ENCODE peak calls at places on chromosome 17, in five cellular contexts. B is tibial nerve, R is AG04450, H is A549, I is PC-3. S is an unnamed sample.
A peak's percentile ranks its signal among the peaks of the same experiment; 100 is the strongest.

GRCh38 chr17:82048571-82048971 is 3.0 kb downstream of the RFNG start:
- DNase-seq in B (no peak), R (no peak), H (no peak), I (no peak), S (no peak)

GRCh38 chr17:49775546-49776260 is 11.8 kb upstream of the FAM117A start:
- DNase-seq in B (no peak), R (no peak), H (no peak), I (no peak), S (no peak)

GRCh38 chr17:79625706-79626105 is 14.9 kb upstream of the RBFOX3 start:
- DNase-seq in B (no peak), R (no peak), H (no peak), I (no peak), S (no peak)

GRCh38 chr17:1143573-1143972 is 36.2 kb downstream of the ABR start:
- DNase-seq in B (no peak), R (no peak), H (no peak), I (no peak), S (no peak)

GRCh38 chr17:50422738-50423137 is 3.3 kb upstream of the ACSF2 start:
- DNase-seq in B (no peak), R (no peak), H (no peak), I (no peak), S (no peak)

GRCh38 chr17:17191961-17192381 is 14.2 kb downstream of the PLD6 start:
- DNase-seq in B (no peak), R (no peak), H (no peak), I (no peak), S (no peak)

GRCh38 chr17:62629556-62630364 is 2.3 kb downstream of the MRC2 start:
- DNase-seq in B (no peak), R (no peak), H (no peak), I (no peak), S (no peak)

GRCh38 chr17:75454193-75454592 is 2.2 kb upstream of the TMEM94 start:
- DNase-seq in B (no peak), R (no peak), H (no peak), I (peak; percentile 28), S (no peak)

GRCh38 chr17:39178516-39178915 is 12.6 kb upstream of the ARL5C start:
- DNase-seq in B (no peak), R (no peak), H (no peak), I (peak; percentile 54), S (no peak)

GRCh38 chr17:49224198-49224996 is 6.2 kb downstream of the PHOSPHO1 start:
- DNase-seq in B (no peak), R (no peak), H (no peak), I (no peak), S (peak; percentile 29)

GRCh38 chr17:50618941-50619340 is 15.7 kb upstream of the ABCC3 start:
- DNase-seq in B (no peak), R (no peak), H (no peak), I (no peak), S (no peak)

GRCh38 chr17:73986641-73987177 is 216.8 kb upstream of the RPL38 start:
- DNase-seq in B (no peak), R (no peak), H (no peak), I (no peak), S (no peak)

GRCh38 chr17:43936434-43936833 is 5.8 kb downstream of the PPY start:
- DNase-seq in B (no peak), R (no peak), H (no peak), I (peak; percentile 70), S (no peak)

GRCh38 chr17:30091771-30092170 is 24.8 kb upstream of the NSRP1 start:
- DNase-seq in B (no peak), R (no peak), H (no peak), I (peak; percentile 40), S (no peak)

GRCh38 chr17:44792276-44792675 is 33.5 kb downstream of the ADAM11 start:
- DNase-seq in B (no peak), R (peak; percentile 26), H (no peak), I (no peak), S (no peak)

GRCh38 chr17:17107891-17108680 is 65.8 kb downstream of the MPRIP start:
- DNase-seq in B (no peak), R (no peak), H (no peak), I (no peak), S (no peak)

GRCh38 chr17:21041753-21042433 is 918 bp downstream of the USP22 start:
- DNase-seq in B (peak; percentile 77), R (no peak), H (peak; percentile 71), I (peak; percentile 72), S (peak; percentile 31)

GRCh38 chr17:59167571-59168001 is 12.0 kb downstream of the PRR11 start:
- DNase-seq in B (no peak), R (no peak), H (no peak), I (peak; percentile 64), S (no peak)

GRCh38 chr17:10772425-10773380 is 31.2 kb downstream of the TMEM238L start:
- DNase-seq in B (no peak), R (no peak), H (no peak), I (peak; percentile 83), S (peak; percentile 15)

DNA sequence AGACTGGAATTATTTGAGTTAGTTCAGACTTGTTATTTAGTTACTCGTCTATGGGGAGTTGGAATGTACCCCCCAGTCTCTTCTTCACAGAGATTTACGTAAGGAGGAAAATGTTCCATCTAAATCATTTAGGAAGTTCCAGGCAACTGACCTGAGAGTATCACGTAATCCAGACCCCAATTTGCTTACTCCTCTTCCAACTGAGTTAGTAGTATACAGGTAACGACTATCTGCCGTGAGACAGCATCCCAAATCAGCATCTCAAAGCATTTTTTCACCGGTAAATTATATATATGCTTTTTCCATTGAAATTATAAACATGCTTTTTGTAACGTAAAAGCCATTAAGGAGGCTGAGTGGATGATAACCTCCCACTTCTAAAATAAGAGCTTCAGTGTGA is 214.3 kb upstream of the WSB1 start:
- DNase-seq in B (no peak), R (no peak), H (no peak), I (no peak), S (no peak)
- H3K9me3 ChIP-seq in B (no peaks in the 10 kb centered on the region), R (peaks cover 24% of the 10 kb centered on the region), H (no peaks in the 10 kb centered on the region), I (no peaks in the 10 kb centered on the region), S (no peaks in the 10 kb centered on the region)

GRCh38 chr17:22441776-22442175 is 749.5 kb downstream of the KCNJ18 start:
- DNase-seq in B (no peak), R (no peak), H (no peak), I (no peak), S (no peak)
- H3K9me3 ChIP-seq in B (no peaks in the 10 kb centered on the region), R (peaks cover 49% of the 10 kb centered on the region), H (no peaks in the 10 kb centered on the region), I (peaks cover 4% of the 10 kb centered on the region), S (no peaks in the 10 kb centered on the region)

GRCh38 chr17:69728816-69729215 is 314.3 kb downstream of the MAP2K6 start:
- DNase-seq in B (no peak), R (no peak), H (no peak), I (no peak), S (no peak)
- H3K9me3 ChIP-seq in B (no peaks in the 10 kb centered on the region), R (no peaks in the 10 kb centered on the region), H (no peaks in the 10 kb centered on the region), I (no peaks in the 10 kb centered on the region), S (no peaks in the 10 kb centered on the region)

GRCh38 chr17:26809033-26809432 is 484.9 kb upstream of the WSB1 start:
- DNase-seq in B (no peak), R (peak; percentile 10), H (no peak), I (no peak), S (no peak)
- H3K9me3 ChIP-seq in B (peaks cover 10% of the 10 kb centered on the region), R (peaks cover 63% of the 10 kb centered on the region), H (peaks cover 40% of the 10 kb centered on the region), I (peaks cover 31% of the 10 kb centered on the region), S (peaks cover 4% of the 10 kb centered on the region)

GRCh38 chr17:40760105-40761016 is 5.2 kb upstream of the KRT25 start:
- DNase-seq in B (no peak), R (no peak), H (no peak), I (no peak), S (no peak)
- H3K9me3 ChIP-seq in B (peaks cover 26% of the 10 kb centered on the region), R (peaks cover 12% of the 10 kb centered on the region), H (peaks cover 75% of the 10 kb centered on the region), I (peaks cover 9% of the 10 kb centered on the region), S (peaks cover 13% of the 10 kb centered on the region)

GRCh38 chr17:83200746-83201145 is 121.3 kb downstream of the METRNL start:
- DNase-seq in B (peak; percentile 13), R (no peak), H (no peak), I (no peak), S (peak; percentile 1)

GRCh38 chr17:83203073-83203471 is 123.7 kb downstream of the METRNL start:
- DNase-seq in B (peak; percentile 65), R (peak; percentile 34), H (no peak), I (no peak), S (no peak)

GRCh38 chr17:83203472-83204221 is 124.2 kb downstream of the METRNL start:
- DNase-seq in B (peak; percentile 14), R (no peak), H (no peak), I (no peak), S (peak; percentile 8)

GRCh38 chr17:83201206-83202001 is 122.0 kb downstream of the METRNL start:
- DNase-seq in B (peak; percentile 7), R (no peak), H (no peak), I (no peak), S (peak; percentile 3)

DNA sequence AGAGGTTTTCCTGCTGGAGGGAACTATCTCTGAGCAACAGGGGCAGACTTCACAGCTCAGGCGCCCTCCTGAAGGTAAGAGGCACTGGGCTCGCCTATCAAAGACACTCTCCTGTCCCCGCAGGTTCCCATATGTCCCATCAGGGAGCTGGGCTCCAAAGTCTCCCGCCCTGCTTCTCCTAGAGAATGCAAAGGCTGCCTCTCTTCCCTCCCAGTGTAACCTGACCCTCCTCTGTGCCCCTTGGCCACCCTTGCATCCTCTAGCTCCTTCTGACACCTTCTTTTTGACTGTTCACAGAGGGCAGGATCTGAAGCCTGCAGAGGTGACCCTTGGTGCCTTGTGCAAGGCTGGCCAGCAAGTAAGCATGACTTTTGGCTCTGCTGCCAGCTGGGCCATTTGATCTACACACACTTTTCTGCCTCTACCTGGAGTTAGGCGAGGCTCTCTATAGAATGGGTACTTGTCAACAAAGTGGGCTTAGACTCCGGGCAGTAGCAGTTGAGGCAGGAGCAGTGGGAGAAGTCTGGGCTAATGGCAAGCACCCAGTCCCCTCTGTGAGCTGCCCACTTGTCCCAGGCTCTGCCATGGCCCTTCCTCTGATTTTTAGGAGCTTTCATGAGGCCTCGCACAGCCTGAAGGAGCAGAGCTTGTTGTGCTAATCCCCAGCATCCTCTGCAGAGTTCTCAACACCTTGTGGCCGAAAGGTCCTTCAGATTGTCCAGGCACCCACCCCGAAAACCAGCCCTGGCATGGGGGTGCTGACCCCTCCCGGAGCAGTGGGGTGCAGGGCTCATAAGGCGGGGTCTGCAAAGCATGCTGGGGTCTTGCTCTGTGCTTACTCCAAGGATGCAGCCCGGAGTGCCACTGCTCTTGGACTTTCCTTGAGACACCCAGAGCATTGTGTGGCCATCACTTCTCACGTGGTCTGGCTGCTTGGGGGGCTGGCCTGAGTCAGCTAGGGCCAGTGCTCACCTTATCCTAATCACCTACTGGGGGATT is 122.9 kb downstream of the METRNL start:
- DNase-seq in B (peak; percentile 11), R (no peak), H (no peak), I (no peak), S (peak; percentile 6)
- H3K9me3 ChIP-seq in B (no peaks in the 10 kb centered on the region), R (peaks cover 10% of the 10 kb centered on the region), H (no peaks in the 10 kb centered on the region), I (no peaks in the 10 kb centered on the region), S (no peaks in the 10 kb centered on the region)

GRCh38 chr17:26792486-26792885 is 501.4 kb upstream of the WSB1 start:
- DNase-seq in B (no peak), R (no peak), H (no peak), I (no peak), S (no peak)
- H3K9me3 ChIP-seq in B (peaks cover 24% of the 10 kb centered on the region), R (peaks cover 82% of the 10 kb centered on the region), H (peaks cover 61% of the 10 kb centered on the region), I (peaks cover 6% of the 10 kb centered on the region), S (peaks cover 24% of the 10 kb centered on the region)

S was measured in T-helper 17 cell.